ENCODE peak calls at places on chromosomes 6 and 20, in seven cellular contexts. One of them, this sample, is unnamed.

GRCh38 chr6:18241208-18241836 is 23.0 kb downstream of the DEK start:
- DNase-seq in D721Med: no peak
- DNase-seq in heart right ventricle: no peak
- DNase-seq in kidney epithelial cell: no peak
- DNase-seq in WERI-Rb-1: no peak
- DNase-seq in transverse colon: no peak
- DNase-seq in fibroblast of mammary gland: peak; percentile 53
- DNase-seq in this sample: no peak

GRCh38 chr20:37903317-37904007 is 535 bp downstream of the VSTM2L start:
- DNase-seq in D721Med: no peak
- DNase-seq in heart right ventricle: no peak
- DNase-seq in kidney epithelial cell: no peak
- DNase-seq in WERI-Rb-1: no peak
- DNase-seq in transverse colon: no peak
- DNase-seq in fibroblast of mammary gland: no peak
- DNase-seq in this sample: no peak

GRCh38 chr20:1711266-1711665 is 53.7 kb upstream of the SIRPG start:
- DNase-seq in D721Med: no peak
- DNase-seq in heart right ventricle: no peak
- DNase-seq in kidney epithelial cell: no peak
- DNase-seq in WERI-Rb-1: no peak
- DNase-seq in transverse colon: no peak
- DNase-seq in fibroblast of mammary gland: no peak
- DNase-seq in this sample: no peak

GRCh38 chr6:167119680-167120556 is 3.0 kb upstream of the CCR6 start:
- DNase-seq in D721Med: no peak
- DNase-seq in heart right ventricle: no peak
- DNase-seq in kidney epithelial cell: no peak
- DNase-seq in WERI-Rb-1: no peak
- DNase-seq in transverse colon: peak; percentile 69
- DNase-seq in fibroblast of mammary gland: no peak
- DNase-seq in this sample: no peak

GRCh38 chr20:32678948-32679347 is 5.2 kb upstream of the C20orf203 start:
- DNase-seq in D721Med: no peak
- DNase-seq in heart right ventricle: peak; percentile 35
- DNase-seq in kidney epithelial cell: no peak
- DNase-seq in WERI-Rb-1: no peak
- DNase-seq in transverse colon: no peak
- DNase-seq in fibroblast of mammary gland: peak; percentile 57
- DNase-seq in this sample: no peak

GRCh38 chr6:2896741-2897140 is 6.4 kb downstream of the SERPINB9 start:
- DNase-seq in D721Med: no peak
- DNase-seq in heart right ventricle: no peak
- DNase-seq in kidney epithelial cell: no peak
- DNase-seq in WERI-Rb-1: no peak
- DNase-seq in transverse colon: no peak
- DNase-seq in fibroblast of mammary gland: no peak
- DNase-seq in this sample: no peak

GRCh38 chr6:132752255-132752654 is 5.4 kb downstream of the VNN2 start:
- DNase-seq in D721Med: no peak
- DNase-seq in heart right ventricle: no peak
- DNase-seq in kidney epithelial cell: no peak
- DNase-seq in WERI-Rb-1: no peak
- DNase-seq in transverse colon: no peak
- DNase-seq in fibroblast of mammary gland: no peak
- DNase-seq in this sample: no peak

GRCh38 chr6:150667977-150668716 is 68.5 kb downstream of the PLEKHG1 start:
- DNase-seq in D721Med: no peak
- DNase-seq in heart right ventricle: peak; percentile 83
- DNase-seq in kidney epithelial cell: peak; percentile 81
- DNase-seq in WERI-Rb-1: no peak
- DNase-seq in transverse colon: peak; percentile 92
- DNase-seq in fibroblast of mammary gland: peak; percentile 72
- DNase-seq in this sample: peak; percentile 48

GRCh38 chr6:34888874-34889555 is at the start of gene ANKS1A:
- DNase-seq in D721Med: peak; percentile 57
- DNase-seq in heart right ventricle: peak; percentile 85
- DNase-seq in kidney epithelial cell: no peak
- DNase-seq in WERI-Rb-1: peak; percentile 92
- DNase-seq in transverse colon: peak; percentile 94
- DNase-seq in fibroblast of mammary gland: peak; percentile 20
- DNase-seq in this sample: no peak

GRCh38 chr20:43507150-43508080 is at the start of gene L3MBTL1:
- DNase-seq in D721Med: peak; percentile 77
- DNase-seq in heart right ventricle: peak; percentile 55
- DNase-seq in kidney epithelial cell: peak; percentile 16
- DNase-seq in WERI-Rb-1: peak; percentile 74
- DNase-seq in transverse colon: peak; percentile 62
- DNase-seq in fibroblast of mammary gland: peak; percentile 23
- DNase-seq in this sample: no peak

GRCh38 chr6:28245206-28245941 is 6.7 kb downstream of the ZKSCAN4 start:
- DNase-seq in D721Med: no peak
- DNase-seq in heart right ventricle: no peak
- DNase-seq in kidney epithelial cell: no peak
- DNase-seq in WERI-Rb-1: no peak
- DNase-seq in transverse colon: no peak
- DNase-seq in fibroblast of mammary gland: no peak
- DNase-seq in this sample: no peak

GRCh38 chr20:17518339-17519052 is 12.7 kb downstream of the BFSP1 start:
- DNase-seq in D721Med: no peak
- DNase-seq in heart right ventricle: no peak
- DNase-seq in kidney epithelial cell: no peak
- DNase-seq in WERI-Rb-1: peak; percentile 15
- DNase-seq in transverse colon: no peak
- DNase-seq in fibroblast of mammary gland: peak; percentile 49
- DNase-seq in this sample: no peak

GRCh38 chr20:17493173-17493572 is 38.0 kb downstream of the BFSP1 start:
- DNase-seq in D721Med: no peak
- DNase-seq in heart right ventricle: no peak
- DNase-seq in kidney epithelial cell: no peak
- DNase-seq in WERI-Rb-1: no peak
- DNase-seq in transverse colon: no peak
- DNase-seq in fibroblast of mammary gland: no peak
- DNase-seq in this sample: no peak

GRCh38 chr20:57667385-57667784 is 42.4 kb downstream of the PMEPA1 start:
- DNase-seq in D721Med: no peak
- DNase-seq in heart right ventricle: no peak
- DNase-seq in kidney epithelial cell: no peak
- DNase-seq in WERI-Rb-1: no peak
- DNase-seq in transverse colon: no peak
- DNase-seq in fibroblast of mammary gland: no peak
- DNase-seq in this sample: no peak

GRCh38 chr6:79077680-79078056 is 386 bp downstream of the PHIP start:
- DNase-seq in D721Med: no peak
- DNase-seq in heart right ventricle: no peak
- DNase-seq in kidney epithelial cell: no peak
- DNase-seq in WERI-Rb-1: peak; percentile 52
- DNase-seq in transverse colon: peak; percentile 53
- DNase-seq in fibroblast of mammary gland: no peak
- DNase-seq in this sample: no peak

GRCh38 chr6:112282217-112282616 is 27.9 kb upstream of the LAMA4 start:
- DNase-seq in D721Med: no peak
- DNase-seq in heart right ventricle: peak; percentile 46
- DNase-seq in kidney epithelial cell: peak; percentile 62
- DNase-seq in WERI-Rb-1: peak; percentile 25
- DNase-seq in transverse colon: peak; percentile 32
- DNase-seq in fibroblast of mammary gland: peak; percentile 95
- DNase-seq in this sample: peak; percentile 83

DNA sequence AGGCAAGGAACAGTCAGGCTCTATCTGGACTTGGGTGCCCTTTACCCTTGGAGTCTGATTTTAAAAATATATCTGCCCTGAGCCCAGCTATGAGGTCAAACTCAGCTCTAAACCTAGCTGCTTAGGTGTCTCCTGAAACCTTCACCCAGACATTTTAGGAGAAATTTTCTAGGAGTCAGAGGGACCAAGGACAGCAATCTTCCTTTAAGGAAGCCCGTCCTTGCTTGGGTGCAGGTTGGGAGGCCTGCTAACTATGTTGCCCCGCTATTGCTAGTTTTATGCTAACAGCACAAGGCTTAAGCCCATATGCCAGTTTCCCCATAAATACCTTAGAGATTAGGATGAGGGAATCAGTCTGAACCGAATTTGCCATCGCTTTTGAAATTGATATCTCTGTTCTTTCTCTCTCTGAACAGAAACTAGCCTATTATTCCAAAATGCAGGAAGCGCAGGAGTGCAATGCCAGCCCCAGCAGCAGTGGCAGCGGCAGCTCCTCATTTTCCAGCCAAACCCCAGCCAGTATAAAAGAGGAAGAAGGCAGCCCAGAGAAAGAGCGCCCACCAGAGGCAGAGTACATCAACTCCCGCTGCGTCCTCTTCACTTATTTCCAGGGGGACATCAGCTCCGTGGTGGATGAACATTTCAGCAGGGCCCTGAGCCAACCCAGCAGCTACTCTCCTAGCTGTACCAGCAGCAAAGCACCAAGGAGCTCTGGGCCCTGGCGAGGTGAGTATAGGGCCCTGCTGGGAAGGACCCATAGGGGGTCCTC is 2.6 kb downstream of the VGLL2 start:
- DNase-seq in D721Med: no peak
- DNase-seq in heart right ventricle: no peak
- DNase-seq in kidney epithelial cell: no peak
- DNase-seq in WERI-Rb-1: peak; percentile 24
- DNase-seq in transverse colon: no peak
- DNase-seq in fibroblast of mammary gland: no peak
- DNase-seq in this sample: no peak
- TF ChIP-seq CTCF in D721Med: no peak
- TF ChIP-seq CTCF in heart right ventricle: no peak
- TF ChIP-seq CTCF in kidney epithelial cell: no peak
- TF ChIP-seq CTCF in WERI-Rb-1: peak; percentile 68
- TF ChIP-seq CTCF in transverse colon: no peak
- TF ChIP-seq CTCF in fibroblast of mammary gland: peak; percentile 13
- TF ChIP-seq CTCF in this sample: no peak

GRCh38 chr6:121351911-121352310 is 17.6 kb upstream of the TBC1D32 start:
- DNase-seq in D721Med: no peak
- DNase-seq in heart right ventricle: no peak
- DNase-seq in kidney epithelial cell: no peak
- DNase-seq in WERI-Rb-1: no peak
- DNase-seq in transverse colon: no peak
- DNase-seq in fibroblast of mammary gland: no peak
- DNase-seq in this sample: no peak

GRCh38 chr6:121349596-121349995 is 15.3 kb upstream of the TBC1D32 start:
- DNase-seq in D721Med: no peak
- DNase-seq in heart right ventricle: no peak
- DNase-seq in kidney epithelial cell: no peak
- DNase-seq in WERI-Rb-1: no peak
- DNase-seq in transverse colon: no peak
- DNase-seq in fibroblast of mammary gland: no peak
- DNase-seq in this sample: no peak

GRCh38 chr6:121356575-121356974 is 22.3 kb upstream of the TBC1D32 start:
- DNase-seq in D721Med: no peak
- DNase-seq in heart right ventricle: no peak
- DNase-seq in kidney epithelial cell: no peak
- DNase-seq in WERI-Rb-1: no peak
- DNase-seq in transverse colon: no peak
- DNase-seq in fibroblast of mammary gland: no peak
- DNase-seq in this sample: no peak

GRCh38 chr6:121354764-121355163 is 20.5 kb upstream of the TBC1D32 start:
- DNase-seq in D721Med: no peak
- DNase-seq in heart right ventricle: no peak
- DNase-seq in kidney epithelial cell: no peak
- DNase-seq in WERI-Rb-1: peak; percentile 9
- DNase-seq in transverse colon: no peak
- DNase-seq in fibroblast of mammary gland: peak; percentile 14
- DNase-seq in this sample: no peak
- TF ChIP-seq CTCF in D721Med: peak; percentile 13
- TF ChIP-seq CTCF in heart right ventricle: peak; percentile 1
- TF ChIP-seq CTCF in kidney epithelial cell: peak; percentile 25
- TF ChIP-seq CTCF in WERI-Rb-1: no peak
- TF ChIP-seq CTCF in transverse colon: peak; percentile 27
- TF ChIP-seq CTCF in fibroblast of mammary gland: peak; percentile 36
- TF ChIP-seq CTCF in this sample: peak; percentile 47

GRCh38 chr20:51767867-51768758 is at the start of gene ATP9A:
- DNase-seq in D721Med: no peak
- DNase-seq in heart right ventricle: peak; percentile 45
- DNase-seq in kidney epithelial cell: no peak
- DNase-seq in WERI-Rb-1: peak; percentile 15
- DNase-seq in transverse colon: peak; percentile 40
- DNase-seq in fibroblast of mammary gland: no peak
- DNase-seq in this sample: no peak
- TF ChIP-seq CTCF in D721Med: no peak
- TF ChIP-seq CTCF in heart right ventricle: no peak
- TF ChIP-seq CTCF in kidney epithelial cell: no peak
- TF ChIP-seq CTCF in WERI-Rb-1: no peak
- TF ChIP-seq CTCF in transverse colon: peak; percentile 27
- TF ChIP-seq CTCF in fibroblast of mammary gland: no peak
- TF ChIP-seq CTCF in this sample: no peak

GRCh38 chr6:31666337-31666960 is 569 bp downstream of the CSNK2B start:
- DNase-seq in D721Med: no peak
- DNase-seq in heart right ventricle: no peak
- DNase-seq in kidney epithelial cell: no peak
- DNase-seq in WERI-Rb-1: no peak
- DNase-seq in transverse colon: no peak
- DNase-seq in fibroblast of mammary gland: no peak
- DNase-seq in this sample: no peak

GRCh38 chr6:31663087-31663960 is 1.5 kb downstream of the GPANK1 start:
- DNase-seq in D721Med: no peak
- DNase-seq in heart right ventricle: no peak
- DNase-seq in kidney epithelial cell: no peak
- DNase-seq in WERI-Rb-1: no peak
- DNase-seq in transverse colon: no peak
- DNase-seq in fibroblast of mammary gland: peak; percentile 69
- DNase-seq in this sample: no peak

GRCh38 chr6:31664790-31665500 is at the start of gene GPANK1:
- DNase-seq in D721Med: peak; percentile 65
- DNase-seq in heart right ventricle: peak; percentile 86
- DNase-seq in kidney epithelial cell: peak; percentile 80
- DNase-seq in WERI-Rb-1: peak; percentile 96
- DNase-seq in transverse colon: peak; percentile 93
- DNase-seq in fibroblast of mammary gland: peak; percentile 95
- DNase-seq in this sample: peak; percentile 76

GRCh38 chr6:31663961-31664789 is 622 bp downstream of the GPANK1 start:
- DNase-seq in D721Med: no peak
- DNase-seq in heart right ventricle: peak; percentile 29
- DNase-seq in kidney epithelial cell: no peak
- DNase-seq in WERI-Rb-1: no peak
- DNase-seq in transverse colon: peak; percentile 29
- DNase-seq in fibroblast of mammary gland: peak; percentile 86
- DNase-seq in this sample: no peak

DNA sequence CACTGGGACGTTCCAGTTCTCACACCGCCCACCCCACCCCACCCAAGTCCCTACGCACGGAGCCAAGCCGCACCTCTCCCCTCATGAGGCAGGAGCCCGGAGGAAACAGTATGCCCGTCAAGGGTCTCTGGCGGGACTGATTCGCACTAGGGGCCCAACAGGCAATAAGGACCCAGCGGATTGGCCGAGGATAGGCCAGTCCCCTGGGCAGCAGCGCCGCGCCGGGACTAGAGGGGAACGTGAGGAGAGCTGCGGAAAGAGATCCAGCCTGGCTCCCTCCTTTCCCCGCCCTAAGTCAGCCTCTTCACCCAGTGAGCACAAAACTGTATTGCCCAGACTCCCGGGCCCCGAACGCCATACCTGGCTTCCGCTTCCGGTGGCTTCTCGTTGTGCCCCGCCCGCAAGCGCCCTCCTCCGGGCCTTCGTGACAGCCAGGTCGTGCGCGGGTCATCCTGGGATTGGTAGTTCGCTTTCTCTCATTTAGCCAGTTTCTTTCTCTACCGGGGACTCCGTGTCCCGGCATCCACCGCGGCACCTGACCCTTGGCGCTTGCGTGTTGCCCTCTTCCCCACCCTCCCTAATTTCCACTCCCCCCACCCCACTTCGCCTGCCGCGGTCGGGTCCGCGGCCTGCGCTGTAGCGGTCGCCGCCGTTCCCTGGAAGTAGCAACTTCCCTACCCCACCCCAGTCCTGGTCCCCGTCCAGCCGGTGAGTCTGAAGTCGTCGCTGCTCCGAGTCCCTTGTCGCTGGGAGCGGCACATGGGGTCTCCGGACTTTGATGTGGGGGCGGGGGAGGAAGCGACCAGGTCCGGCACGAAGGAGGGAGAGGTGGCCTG is at the start of gene CSNK2B:
- DNase-seq in D721Med: peak; percentile 93
- DNase-seq in heart right ventricle: peak; percentile 98
- DNase-seq in kidney epithelial cell: peak; percentile 87
- DNase-seq in WERI-Rb-1: peak; percentile 100
- DNase-seq in transverse colon: peak; percentile 99
- DNase-seq in fibroblast of mammary gland: peak; percentile 95
- DNase-seq in this sample: peak; percentile 89
- TF ChIP-seq CTCF in D721Med: no peak
- TF ChIP-seq CTCF in heart right ventricle: peak; percentile 12
- TF ChIP-seq CTCF in kidney epithelial cell: no peak
- TF ChIP-seq CTCF in WERI-Rb-1: peak; percentile 2
- TF ChIP-seq CTCF in transverse colon: no peak
- TF ChIP-seq CTCF in fibroblast of mammary gland: no peak
- TF ChIP-seq CTCF in this sample: no peak

This sample was measured in BJ.